ENCODE peak calls at places on chromosomes 5 and 9, in ten cellular contexts. S, N, V, I, J, D, B, X, O and W are unnamed samples.
A peak's percentile ranks its signal among the peaks of the same experiment; 100 is the strongest.

GRCh38 chr5:156401802-156402201 is 74.8 kb downstream of the SGCD start:
- DNase-seq in J (no peak), X (no peak), S (no peak), I (no peak), V (no peak), B (no peak), N (no peak), D (no peak), O (no peak), W (no peak)

GRCh38 chr5:4215143-4215542 is 619.5 kb downstream of the IRX1 start:
- DNase-seq in O (no peak), B (no peak), V (no peak), I (no peak), D (no peak), J (no peak), S (no peak), X (no peak), N (no peak), W (no peak)

GRCh38 chr5:169746147-169746694 is 109.1 kb downstream of the DOCK2 start:
- DNase-seq in S (no peak), O (no peak), N (no peak), X (no peak), B (no peak), I (peak; percentile 34), D (peak; percentile 33), V (no peak), J (no peak), W (no peak)

GRCh38 chr9:38208206-38208901 is 139.3 kb upstream of the SHB start:
- DNase-seq in D (no peak), V (no peak), I (no peak), N (no peak), X (no peak), J (peak; percentile 66), O (no peak), B (no peak), S (no peak), W (no peak)

GRCh38 chr9:34514816-34515215 is 8.0 kb downstream of the ENHO start:
- DNase-seq in X (no peak), V (peak; percentile 8), S (no peak), N (no peak), O (no peak), B (no peak), D (no peak), J (no peak), I (no peak), W (no peak)

GRCh38 chr5:73999306-73999705 is 373.3 kb downstream of the ARHGEF28 start:
- DNase-seq in I (no peak), O (no peak), B (no peak), X (no peak), D (no peak), J (no peak), V (no peak), S (no peak), N (no peak), W (no peak)

GRCh38 chr5:13809921-13810320 is 134.6 kb downstream of the DNAH5 start:
- DNase-seq in D (no peak), N (no peak), J (no peak), O (no peak), V (no peak), I (no peak), B (no peak), S (no peak), X (no peak), W (no peak)

GRCh38 chr9:13358128-13358527 is 78.6 kb upstream of the MPDZ start:
- DNase-seq in D (no peak), X (peak; percentile 43), O (no peak), S (no peak), J (no peak), V (no peak), B (peak; percentile 92), I (no peak), N (no peak), W (no peak)

GRCh38 chr9:125902224-125902623 is 155.1 kb downstream of the PBX3 start:
- DNase-seq in O (no peak), I (no peak), N (no peak), S (no peak), V (no peak), D (no peak), B (no peak), J (no peak), X (no peak), W (no peak)

GRCh38 chr5:23528677-23529076 is 21.3 kb downstream of the PRDM9 start:
- DNase-seq in I (no peak), N (no peak), X (no peak), V (no peak), J (no peak), D (no peak), O (no peak), S (no peak), B (no peak), W (no peak)

GRCh38 chr5:128077526-128077925 is 6.0 kb upstream of the SLC12A2 start:
- DNase-seq in N (no peak), X (no peak), V (no peak), B (no peak), D (no peak), S (no peak), I (no peak), J (no peak), O (no peak), W (no peak)

GRCh38 chr5:150289551-150290390 is at the start of gene CAMK2A:
- DNase-seq in O (no peak), N (no peak), B (no peak), D (no peak), X (no peak), I (no peak), S (no peak), J (no peak), V (no peak), W (no peak)

GRCh38 chr9:110919609-110920008 is 118.7 kb downstream of the LPAR1 start:
- DNase-seq in D (no peak), O (no peak), N (no peak), I (no peak), S (no peak), J (peak; percentile 21), B (peak; percentile 90), V (no peak), X (no peak), W (no peak)

GRCh38 chr5:130109152-130109551 is 204.9 kb downstream of the CHSY3 start:
- DNase-seq in B (peak; percentile 18), N (no peak), O (no peak), D (no peak), X (peak; percentile 33), V (no peak), S (no peak), I (no peak), J (no peak), W (no peak)

GRCh38 chr9:137458194-137459146 is 664 bp downstream of the NSMF start:
- DNase-seq in V (peak; percentile 80), S (peak; percentile 46), I (no peak), X (no peak), D (no peak), B (no peak), N (no peak), J (peak; percentile 66), O (peak; percentile 45), W (peak; percentile 71)

GRCh38 chr5:6581090-6581489 is 51.8 kb downstream of the NSUN2 start:
- DNase-seq in J (no peak), O (no peak), B (no peak), S (no peak), V (no peak), I (no peak), N (no peak), X (no peak), D (no peak), W (no peak)

GRCh38 chr5:157528036-157528632 is 47.4 kb downstream of the ADAM19 start:
- DNase-seq in X (peak; percentile 85), V (peak; percentile 83), J (peak; percentile 51), I (no peak), D (no peak), N (no peak), B (peak; percentile 67), O (peak; percentile 55), S (no peak), W (no peak)

GRCh38 chr5:142057697-142058056 is 44.9 kb upstream of the GNPDA1 start:
- DNase-seq in B (no peak), S (no peak), V (no peak), X (no peak), D (no peak), J (no peak), N (no peak), I (no peak), O (no peak), W (no peak)

GRCh38 chr5:148687427-148687826 is 33.1 kb upstream of the HTR4 start:
- DNase-seq in O (no peak), X (peak; percentile 58), V (no peak), D (no peak), J (peak; percentile 5), I (no peak), N (no peak), S (no peak), B (peak; percentile 13), W (no peak)

DNA sequence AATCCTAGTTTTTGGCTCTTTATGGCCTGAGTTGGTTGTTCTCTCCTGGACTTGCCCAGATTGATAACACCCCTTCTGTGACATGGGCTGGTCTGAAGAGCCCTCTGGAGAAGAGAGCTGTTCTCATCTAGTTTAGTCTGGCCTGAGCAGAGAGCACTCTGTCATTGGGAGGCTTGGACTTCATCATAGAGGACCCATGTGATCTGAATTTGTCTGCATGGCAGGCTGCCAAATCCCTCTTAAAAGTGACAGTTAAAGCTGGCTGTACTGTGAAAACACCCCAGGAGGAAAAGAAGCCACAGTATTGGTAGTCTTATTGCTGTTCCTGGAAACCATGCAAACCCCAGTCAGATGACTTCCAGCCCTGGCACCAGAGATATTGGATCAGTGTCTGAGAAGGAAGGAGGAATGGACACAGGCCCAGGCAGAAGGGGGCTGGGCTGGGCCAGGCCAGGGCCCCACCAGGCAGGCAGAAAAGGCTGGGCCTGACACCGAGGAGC is 3.7 kb upstream of the WDR31 start:
- DNase-seq in J (peak; percentile 87), S (peak; percentile 96), I (no peak), X (no peak), B (no peak), N (peak; percentile 76), D (peak; percentile 99), O (peak; percentile 44), V (peak; percentile 98), W (peak; percentile 91)
- TF ChIP-seq POLR2A in J (peak; percentile 8), S (no peak), I (no peak), X (no peak), B (no peak), N (no peak), D (no peak), O (no peak), V (no peak), W (no peak)

GRCh38 chr5:2608391-2608790 is 143.1 kb downstream of the IRX2 start:
- DNase-seq in N (no peak), O (no peak), S (no peak), D (no peak), J (no peak), X (no peak), B (no peak), V (no peak), I (no peak), W (no peak)
- H3K9me3 ChIP-seq in N (peaks cover 6% of the 10 kb centered on the region), O (no peaks in the 10 kb centered on the region), S (no peaks in the 10 kb centered on the region), D (no peaks in the 10 kb centered on the region), J (no peaks in the 10 kb centered on the region), X (peaks cover 3% of the 10 kb centered on the region), B (peaks cover 25% of the 10 kb centered on the region), V (no peaks in the 10 kb centered on the region), I (no peaks in the 10 kb centered on the region), W (no peaks in the 10 kb centered on the region)

GRCh38 chr9:126986506-126986951 is 71.9 kb downstream of the RALGPS1 start:
- DNase-seq in V (no peak), I (no peak), B (no peak), J (no peak), X (no peak), O (no peak), N (no peak), D (no peak), S (no peak), W (no peak)
- H3K27ac ChIP-seq in V (no peak overlapping the region), I (peak overlapping the region; percentile 29), B (no peak overlapping the region), J (no peak overlapping the region), X (no peak overlapping the region), O (no peak overlapping the region), N (peak overlapping the region; percentile 62), D (no peak overlapping the region), S (no peak overlapping the region), W (no peak overlapping the region)

GRCh38 chr5:75362474-75362975 is 25.5 kb downstream of the HMGCR start:
- DNase-seq in X (no peak), J (no peak), D (peak; percentile 45), V (no peak), I (no peak), O (no peak), N (no peak), S (no peak), B (no peak), W (no peak)
- TF ChIP-seq POLR2A in X (no peak), J (no peak), D (no peak), V (no peak), I (no peak), O (no peak), N (no peak), S (no peak), B (no peak), W (no peak)